ENCODE peak calls at places on chromosomes 1 and 21, in nine cellular contexts. O is epithelial cell of esophagus; X is lung; W is fibroblast of pulmonary artery; Z is CD8-positive, alpha-beta T cell; P is fibroblast of lung; E is thoracic aorta; F is tibial artery; G is AG10803. K is an unnamed sample.

GRCh38 chr1:217493290-217493689 is 137.6 kb downstream of the GPATCH2 start:
- DNase-seq in O (peak), X (no peak), W (peak), Z (no peak), P (no peak), E (no peak), F (no peak), G (no peak), K (no peak)

GRCh38 chr1:48107516-48107915 is 110.3 kb upstream of the TRABD2B start:
- DNase-seq in O (peak), X (no peak), W (no peak), Z (no peak), P (no peak), E (no peak), F (no peak), G (no peak), K (no peak)

GRCh38 chr1:162902372-162902771 is 41.4 kb upstream of the CCDC190 start:
- DNase-seq in O (peak), X (no peak), W (peak), Z (no peak), P (no peak), E (no peak), F (no peak), G (peak), K (no peak)

GRCh38 chr1:1024421-1025415 is 4.8 kb downstream of the AGRN start:
- DNase-seq in O (peak), X (peak), W (peak), Z (no peak), P (no peak), E (no peak), F (no peak), G (peak), K (no peak)

GRCh38 chr1:201444792-201445191 is 23.3 kb upstream of the TNNI1 start:
- DNase-seq in O (no peak), X (no peak), W (peak), Z (no peak), P (peak), E (no peak), F (no peak), G (no peak), K (no peak)

GRCh38 chr1:32773764-32774463 is 43.2 kb downstream of the YARS1 start:
- DNase-seq in O (no peak), X (no peak), W (no peak), Z (no peak), P (no peak), E (no peak), F (no peak), G (no peak), K (no peak)

GRCh38 chr1:20320734-20321133 is 30.1 kb downstream of the VWA5B1 start:
- DNase-seq in O (no peak), X (no peak), W (no peak), Z (no peak), P (no peak), E (no peak), F (no peak), G (no peak), K (no peak)

GRCh38 chr1:228827026-228827425 is 91.7 kb downstream of the RHOU start:
- DNase-seq in O (no peak), X (no peak), W (peak), Z (no peak), P (no peak), E (no peak), F (no peak), G (peak), K (no peak)

GRCh38 chr21:20418353-20418752 is 579.9 kb upstream of the NCAM2 start:
- DNase-seq in O (no peak), X (no peak), W (no peak), Z (no peak), P (no peak), E (no peak), F (no peak), G (no peak), K (no peak)

GRCh38 chr1:21841852-21842466 is 29.9 kb downstream of the LDLRAD2 start:
- DNase-seq in O (no peak), X (no peak), W (no peak), Z (no peak), P (no peak), E (no peak), F (no peak), G (no peak), K (no peak)

GRCh38 chr1:54396280-54396903 is 9.8 kb downstream of the SSBP3 start:
- DNase-seq in O (no peak), X (no peak), W (no peak), Z (no peak), P (no peak), E (no peak), F (no peak), G (no peak), K (no peak)

GRCh38 chr1:20385630-20386029 is 95.0 kb downstream of the VWA5B1 start:
- DNase-seq in O (no peak), X (no peak), W (no peak), Z (no peak), P (no peak), E (no peak), F (no peak), G (no peak), K (no peak)

GRCh38 chr1:89927037-89927436 is 67.9 kb upstream of the ZNF326 start:
- DNase-seq in O (no peak), X (no peak), W (no peak), Z (no peak), P (no peak), E (no peak), F (no peak), G (no peak), K (no peak)

GRCh38 chr1:45016767-45017166 is 4.7 kb downstream of the UROD start:
- DNase-seq in O (no peak), X (no peak), W (no peak), Z (no peak), P (no peak), E (no peak), F (no peak), G (no peak), K (no peak)

GRCh38 chr1:168485048-168485447 is 58.7 kb downstream of the XCL2 start:
- DNase-seq in O (peak), X (no peak), W (peak), Z (no peak), P (no peak), E (no peak), F (peak), G (peak), K (no peak)

GRCh38 chr1:224769987-224770693 is 154.0 kb downstream of the CNIH3 start:
- DNase-seq in O (peak), X (no peak), W (peak), Z (no peak), P (peak), E (no peak), F (no peak), G (peak), K (peak)

GRCh38 chr1:7422081-7422480 is 349.0 kb upstream of the VAMP3 start:
- DNase-seq in O (no peak), X (no peak), W (no peak), Z (no peak), P (no peak), E (no peak), F (peak), G (no peak), K (no peak)

GRCh38 chr1:61254629-61255323 is 172.4 kb downstream of the NFIA start:
- DNase-seq in O (peak), X (no peak), W (peak), Z (no peak), P (peak), E (no peak), F (no peak), G (peak), K (no peak)

GRCh38 chr1:54581621-54582035 is 33.6 kb downstream of the ACOT11 start:
- DNase-seq in O (peak), X (peak), W (peak), Z (no peak), P (peak), E (peak), F (peak), G (peak), K (peak)

GRCh38 chr1:230550428-230550827 is 91.9 kb upstream of the COG2 start:
- DNase-seq in O (peak), X (no peak), W (no peak), Z (no peak), P (no peak), E (no peak), F (no peak), G (no peak), K (no peak)

GRCh38 chr21:18812308-18812707 is 408.7 kb upstream of the TMPRSS15 start:
- DNase-seq in O (no peak), X (no peak), W (no peak), Z (no peak), P (no peak), E (no peak), F (no peak), G (no peak), K (no peak)

GRCh38 chr1:21324368-21325137 is 34.3 kb upstream of the ECE1 start:
- DNase-seq in O (peak), X (peak), W (peak), Z (no peak), P (peak), E (peak), F (peak), G (peak), K (no peak)

GRCh38 chr1:177706977-177707376 is 262.9 kb downstream of the SEC16B start:
- DNase-seq in O (no peak), X (no peak), W (no peak), Z (no peak), P (no peak), E (no peak), F (no peak), G (no peak), K (no peak)

GRCh38 chr1:247421074-247421473 is 5.1 kb downstream of the NLRP3 start:
- DNase-seq in O (peak), X (no peak), W (no peak), Z (no peak), P (no peak), E (no peak), F (no peak), G (no peak), K (no peak)

GRCh38 chr1:54640863-54641836 is at the start of gene MROH7:
- DNase-seq in O (no peak), X (no peak), W (no peak), Z (no peak), P (no peak), E (no peak), F (no peak), G (no peak), K (no peak)

GRCh38 chr1:27044613-27045091 is 32.0 kb upstream of the TENT5B start:
- DNase-seq in O (peak), X (peak), W (peak), Z (peak), P (peak), E (peak), F (peak), G (peak), K (no peak)

GRCh38 chr1:68346192-68346808 is 103.5 kb downstream of the RPE65 start:
- DNase-seq in O (peak), X (no peak), W (peak), Z (no peak), P (peak), E (no peak), F (no peak), G (peak), K (no peak)

GRCh38 chr1:211305044-211305443 is 21.6 kb upstream of the TRAF5 start:
- DNase-seq in O (peak), X (no peak), W (no peak), Z (no peak), P (no peak), E (no peak), F (no peak), G (peak), K (no peak)

GRCh38 chr1:119805247-119805646 is 6.0 kb downstream of the REG4 start:
- DNase-seq in O (no peak), X (no peak), W (no peak), Z (no peak), P (no peak), E (no peak), F (no peak), G (no peak), K (no peak)

GRCh38 chr1:219927956-219928790 is at the start of gene SLC30A10:
- DNase-seq in O (peak), X (no peak), W (peak), Z (no peak), P (peak), E (no peak), F (no peak), G (no peak), K (no peak)
- TF ChIP-seq CTCF in O (no peak), X (no peak), W (no peak), Z (no peak), P (no peak), E (no peak), F (no peak), G (no peak), K (no peak)

DNA sequence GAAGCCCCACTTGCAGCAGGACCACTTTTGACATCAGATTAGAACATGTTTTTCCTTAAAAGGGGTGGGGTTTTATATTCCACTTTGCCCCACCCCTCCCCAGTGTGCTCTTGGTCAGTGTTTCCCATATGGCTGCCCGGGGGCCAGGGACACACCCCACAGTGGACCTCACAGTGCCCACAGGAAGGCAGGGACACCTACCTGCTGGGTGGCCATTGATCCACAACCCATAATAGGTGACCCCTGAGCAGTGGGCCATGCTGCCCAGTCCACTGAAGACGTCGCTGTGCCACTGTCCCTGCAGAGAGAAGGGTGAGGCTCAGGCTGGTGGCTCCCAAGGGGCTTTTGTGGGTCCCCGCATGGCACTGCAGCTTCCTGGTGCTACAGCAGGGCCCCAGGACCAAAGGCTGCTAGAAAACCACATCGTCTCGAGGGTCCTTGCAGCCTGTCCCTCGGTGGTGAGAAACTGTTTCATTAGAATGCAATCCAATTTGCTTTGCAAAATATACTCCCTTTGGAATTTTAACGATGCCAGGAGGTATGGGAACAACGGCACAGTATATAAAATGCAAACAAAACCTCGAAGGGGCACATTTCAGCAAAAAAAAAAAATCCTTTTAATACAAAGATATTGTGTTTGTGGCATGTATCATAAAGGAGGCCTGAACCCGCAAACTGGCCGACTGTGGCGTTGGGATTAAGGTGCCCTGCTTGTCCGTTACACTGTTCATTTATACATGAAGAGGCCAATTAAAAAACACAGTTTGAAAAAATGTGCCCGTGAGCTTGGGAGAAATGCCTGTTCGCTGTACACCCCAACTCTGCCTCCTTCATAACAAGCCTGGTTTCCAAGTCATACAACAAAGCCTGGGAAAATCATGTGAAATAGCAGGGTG is 16.8 kb downstream of the MORN1 start:
- DNase-seq in O (no peak), X (no peak), W (no peak), Z (no peak), P (no peak), E (no peak), F (peak), G (no peak), K (no peak)
- H3K4me3 ChIP-seq in O (no peak), X (no peak), W (no peak), Z (no peak), P (no peak), E (no peak), F (no peak), G (no peak), K (no peak)

DNA sequence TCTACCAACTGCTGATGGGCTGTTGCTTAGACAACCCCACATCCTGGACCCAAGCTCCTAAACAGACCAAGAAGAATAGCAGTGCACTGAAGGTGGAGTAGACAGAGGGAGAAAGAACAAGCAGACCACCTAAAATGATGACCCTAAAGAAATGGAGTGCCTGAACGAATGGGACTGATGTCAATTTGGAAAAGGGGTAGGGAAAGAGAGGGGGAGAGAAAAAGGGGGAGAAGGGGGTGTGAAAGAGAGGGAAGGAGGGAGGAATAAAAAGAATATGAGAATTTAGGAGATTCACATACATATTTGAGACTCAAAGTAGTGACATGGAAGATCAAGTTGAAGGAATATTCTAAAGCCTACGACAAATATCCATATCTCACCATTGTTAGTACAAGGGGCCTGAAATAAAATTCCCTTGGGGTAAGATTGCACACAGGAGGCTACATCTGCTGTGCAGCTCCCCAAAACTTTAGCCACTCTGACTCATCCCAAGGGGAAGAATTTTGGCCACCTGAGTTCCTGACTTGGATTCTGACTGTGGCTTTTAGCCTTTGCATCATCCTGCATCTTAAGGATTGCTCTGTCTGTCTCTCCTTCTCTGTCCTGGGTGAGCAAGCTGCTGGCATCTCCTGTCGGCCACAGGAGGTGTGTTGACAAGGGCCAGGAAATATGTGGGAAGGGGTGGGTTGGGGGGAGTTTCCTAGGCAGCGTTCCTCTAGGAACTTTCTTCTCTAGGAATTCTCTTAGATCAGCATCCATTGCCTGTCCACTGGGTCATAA is 144.6 kb upstream of the DUSP10 start:
- DNase-seq in O (peak), X (no peak), W (no peak), Z (no peak), P (no peak), E (no peak), F (no peak), G (peak), K (no peak)
- TF ChIP-seq CTCF in O (no peak), X (no peak), W (no peak), Z (no peak), P (no peak), E (no peak), F (no peak), G (no peak), K (no peak)

GRCh38 chr21:46356494-46357334 is 32.8 kb downstream of the PCNT start:
- DNase-seq in O (no peak), X (no peak), W (no peak), Z (no peak), P (no peak), E (no peak), F (no peak), G (no peak), K (no peak)
- H3K4me3 ChIP-seq in O (no peak), X (no peak), W (no peak), Z (no peak), P (no peak), E (no peak), F (no peak), G (no peak), K (no peak)

GRCh38 chr1:43908226-43908625 is 25.4 kb upstream of the ARTN start:
- DNase-seq in O (no peak), X (no peak), W (no peak), Z (no peak), P (no peak), E (no peak), F (no peak), G (no peak), K (no peak)

GRCh38 chr1:43912607-43913006 is 21.0 kb upstream of the ARTN start:
- DNase-seq in O (peak), X (no peak), W (peak), Z (no peak), P (peak), E (no peak), F (no peak), G (peak), K (peak)

GRCh38 chr1:43910359-43910758 is 23.2 kb upstream of the ARTN start:
- DNase-seq in O (no peak), X (no peak), W (no peak), Z (no peak), P (no peak), E (no peak), F (no peak), G (no peak), K (no peak)

GRCh38 chr1:43904660-43905551 is 28.7 kb upstream of the ARTN start:
- DNase-seq in O (no peak), X (no peak), W (no peak), Z (no peak), P (no peak), E (no peak), F (no peak), G (no peak), K (no peak)

DNA sequence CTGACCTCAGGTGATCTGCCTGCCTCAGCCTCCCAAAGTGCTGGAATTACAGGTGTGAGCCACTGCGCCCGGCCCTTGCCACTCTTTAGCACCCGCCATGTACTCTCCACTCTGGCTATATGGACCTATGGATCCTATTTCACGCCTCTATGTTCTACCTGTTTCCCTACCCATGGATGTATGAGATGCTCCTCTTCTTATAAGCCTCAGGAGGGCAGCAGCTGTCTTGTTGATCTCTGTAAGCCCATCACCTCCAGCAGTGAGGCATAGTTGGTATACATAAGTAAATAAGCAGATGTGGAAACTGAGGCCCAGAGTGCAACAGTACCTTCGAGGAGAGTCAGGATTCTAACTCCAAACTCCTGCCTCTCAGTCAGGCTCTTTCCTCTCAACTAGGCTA is 24.7 kb upstream of the ARTN start:
- DNase-seq in O (peak), X (no peak), W (no peak), Z (no peak), P (no peak), E (no peak), F (no peak), G (no peak), K (no peak)
- TF ChIP-seq CTCF in O (peak), X (no peak), W (no peak), Z (no peak), P (no peak), E (no peak), F (no peak), G (peak), K (no peak)

DNA sequence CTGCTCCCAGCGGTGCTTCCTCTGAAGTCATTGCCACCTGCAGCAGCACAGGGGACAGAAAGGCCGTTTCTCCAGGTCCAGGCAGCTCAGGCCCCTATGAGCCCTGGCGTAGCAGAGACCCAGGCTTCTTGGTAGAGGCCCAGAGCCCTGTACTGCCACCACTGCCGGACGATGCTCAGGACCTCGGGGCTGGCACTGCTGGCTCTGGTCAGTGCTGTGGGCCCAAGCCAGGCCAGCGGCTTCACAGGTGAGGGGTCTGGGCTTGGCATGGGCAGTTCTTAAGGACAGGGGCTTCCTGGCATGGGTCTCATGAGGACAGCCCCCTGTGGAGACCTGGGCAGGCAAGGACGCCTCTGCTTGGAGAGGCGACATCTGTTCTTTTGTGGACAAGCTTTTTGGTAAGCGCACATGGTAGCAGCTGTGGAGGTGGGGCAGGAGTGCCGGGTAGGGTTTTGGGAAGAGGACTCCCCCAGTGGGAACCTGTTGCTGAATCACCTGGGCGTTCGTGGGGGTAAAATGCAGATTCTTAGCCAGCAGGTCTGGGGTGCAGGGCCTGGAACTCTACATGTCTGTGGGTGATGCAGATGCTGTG is at the start of gene UMODL1:
- DNase-seq in O (no peak), X (no peak), W (no peak), Z (no peak), P (no peak), E (no peak), F (no peak), G (no peak), K (no peak)
- H3K4me3 ChIP-seq in O (no peak), X (no peak), W (no peak), Z (no peak), P (no peak), E (no peak), F (no peak), G (no peak), K (no peak)